ENCODE peak calls at places on chromosomes 6 and 20, in five cellular contexts. F, Y, O, X and J are unnamed samples. For H3K4me1, H3K27me3 and H3K36me3, the result is how much of the 10 kb centered on the place peaks cover.

GRCh38 chr20:2798095-2798805 is 2.2 kb downstream of the CPXM1 start:
- DNase-seq in F (no peak), Y (no peak), O (no peak), X (no peak), J (no peak)

GRCh38 chr6:5126214-5126613 is 41.1 kb downstream of the PPP1R3G start:
- DNase-seq in F (no peak), Y (no peak), O (no peak), X (no peak), J (no peak)

GRCh38 chr6:39377530-39377929 is 55.0 kb upstream of the KCNK16 start:
- DNase-seq in F (no peak), Y (peak), O (peak), X (peak), J (no peak)

GRCh38 chr6:13012977-13013680 is 296.6 kb downstream of the PHACTR1 start:
- DNase-seq in F (no peak), Y (peak), O (no peak), X (peak), J (peak)

GRCh38 chr6:161033667-161034066 is 42.1 kb downstream of the MAP3K4 start:
- DNase-seq in F (no peak), Y (no peak), O (no peak), X (no peak), J (no peak)

GRCh38 chr20:38346741-38347140 is 459 bp downstream of the LBP start:
- DNase-seq in F (no peak), Y (no peak), O (no peak), X (no peak), J (no peak)

GRCh38 chr20:25276533-25277050 is 28.7 kb downstream of the PYGB start:
- DNase-seq in F (no peak), Y (peak), O (peak), X (peak), J (peak)

GRCh38 chr20:47392721-47393073 is 36.2 kb upstream of the ZMYND8 start:
- DNase-seq in F (no peak), Y (no peak), O (no peak), X (no peak), J (no peak)

GRCh38 chr6:88843040-88843439 is 120.4 kb downstream of the RNGTT start:
- DNase-seq in F (no peak), Y (no peak), O (no peak), X (no peak), J (no peak)

GRCh38 chr6:48061630-48062029 is 49.4 kb downstream of the PTCHD4 start:
- DNase-seq in F (no peak), Y (no peak), O (no peak), X (no peak), J (no peak)

GRCh38 chr6:166307981-166308768 is at the start of gene PRR18:
- DNase-seq in F (peak), Y (no peak), O (no peak), X (no peak), J (no peak)

GRCh38 chr6:111423960-111424846 is 58.8 kb downstream of the REV3L start:
- DNase-seq in F (no peak), Y (no peak), O (no peak), X (no peak), J (no peak)

GRCh38 chr20:56440346-56441007 is 27.9 kb upstream of the RTF2 start:
- DNase-seq in F (peak), Y (no peak), O (no peak), X (no peak), J (no peak)

GRCh38 chr20:53708129-53708968 is 114.7 kb upstream of the ZNF217 start:
- DNase-seq in F (peak), Y (no peak), O (no peak), X (no peak), J (no peak)

GRCh38 chr20:50379049-50379990 is 130.9 kb upstream of the PTPN1 start:
- DNase-seq in F (no peak), Y (peak), O (peak), X (peak), J (peak)

GRCh38 chr6:156954781-156955180 is 177.6 kb downstream of the ARID1B start:
- DNase-seq in F (no peak), Y (no peak), O (no peak), X (no peak), J (no peak)

GRCh38 chr20:58393299-58393698 is 4.3 kb downstream of the VAPB start:
- DNase-seq in F (no peak), Y (no peak), O (no peak), X (no peak), J (no peak)

GRCh38 chr20:21615617-21616080 is 89.8 kb upstream of the PAX1 start:
- DNase-seq in F (peak), Y (peak), O (no peak), X (peak), J (peak)

GRCh38 chr6:141610741-141611140 is 522.0 kb upstream of the GJE1 start:
- DNase-seq in F (no peak), Y (no peak), O (no peak), X (no peak), J (peak)

GRCh38 chr6:1624848-1625341 is 15.2 kb downstream of the FOXC1 start:
- DNase-seq in F (no peak), Y (peak), O (peak), X (no peak), J (no peak)

GRCh38 chr6:31352497-31353368 is 4.2 kb downstream of the HLA-B start:
- DNase-seq in F (peak), Y (no peak), O (no peak), X (no peak), J (no peak)

GRCh38 chr6:106883808-106884262 is 90.7 kb downstream of the CD24 start:
- DNase-seq in F (no peak), Y (no peak), O (no peak), X (no peak), J (no peak)

GRCh38 chr6:46606318-46606717 is 46.3 kb downstream of the CYP39A1 start:
- DNase-seq in F (no peak), Y (no peak), O (no peak), X (no peak), J (no peak)

GRCh38 chr6:131898718-131899117 is 52.5 kb downstream of the CCN2 start:
- DNase-seq in F (no peak), Y (no peak), O (no peak), X (no peak), J (no peak)

DNA sequence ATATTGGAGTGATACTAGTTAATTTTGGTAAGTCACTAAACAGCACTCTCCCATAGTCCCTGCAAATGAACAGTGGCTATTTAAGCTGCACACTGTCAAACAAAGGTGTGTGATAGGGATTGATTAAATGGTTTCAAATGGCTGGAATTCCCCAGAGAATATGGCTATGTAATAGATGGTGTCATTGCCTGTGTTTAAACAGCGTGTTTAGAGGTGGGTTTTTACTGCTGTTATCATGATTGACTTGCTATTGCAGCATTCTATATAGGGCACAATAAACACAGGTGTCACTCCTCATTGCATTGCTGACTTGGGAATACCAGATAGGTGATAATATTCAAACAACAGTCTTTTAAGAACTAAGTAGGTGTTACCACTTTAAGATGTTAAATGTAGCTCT is 171.7 kb upstream of the MAN1A1 start:
- DNase-seq in F (no peak), Y (no peak), O (no peak), X (no peak), J (no peak)
- H3K4me1 ChIP-seq in F (under half), Y (under half), O (under half), X (under half), J (under half)

DNA sequence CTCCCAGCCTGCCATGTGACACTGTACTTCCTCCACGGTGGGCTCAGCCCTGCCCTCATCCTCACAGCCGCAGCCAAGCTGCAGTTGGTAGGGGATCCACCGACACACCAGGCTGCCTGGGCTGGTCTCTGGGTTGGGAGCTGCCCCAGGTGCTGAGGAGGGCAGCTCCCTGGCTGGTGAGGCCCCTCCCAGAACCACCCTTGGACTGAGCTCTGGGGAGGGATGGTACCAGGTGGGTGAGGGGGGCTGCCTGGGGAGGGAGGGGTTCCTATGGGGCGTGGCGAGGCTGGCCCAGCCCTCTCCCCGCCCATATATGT is 183 bp upstream of the TNFRSF6B start:
- DNase-seq in F (no peak), Y (no peak), O (no peak), X (no peak), J (peak)
- H3K27me3 ChIP-seq in F (under half), Y (under half), O (under half), X (under half), J (under half)

GRCh38 chr6:87222676-87223075 is 67.3 kb downstream of the ZNF292 start:
- DNase-seq in F (no peak), Y (no peak), O (no peak), X (no peak), J (no peak)

DNA sequence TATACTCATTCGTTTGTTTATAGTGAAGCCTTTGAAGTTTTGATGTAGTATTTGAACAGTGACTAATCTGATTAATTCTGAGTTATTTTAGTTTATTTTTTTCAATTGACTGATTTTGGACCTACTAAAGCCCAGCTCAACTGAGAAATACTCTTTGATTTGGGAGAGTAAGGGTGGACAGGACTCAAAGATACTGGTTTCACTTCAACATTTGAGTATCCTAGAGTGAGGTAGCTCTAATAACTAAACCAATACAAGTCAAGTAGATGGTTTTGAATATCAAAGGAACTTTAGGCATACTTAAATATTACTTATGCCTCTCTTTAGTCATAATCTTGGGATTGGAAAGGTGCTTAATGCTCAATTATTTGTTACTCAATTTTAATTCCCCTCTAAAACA is 65.6 kb downstream of the ZNF292 start:
- DNase-seq in F (no peak), Y (no peak), O (no peak), X (no peak), J (no peak)
- H3K36me3 ChIP-seq in F (under half), Y (half or more), O (under half), X (under half), J (half or more)

GRCh38 chr6:30152910-30153309 is 8.1 kb downstream of the TRIM10 start:
- DNase-seq in F (no peak), Y (no peak), O (no peak), X (no peak), J (no peak)
- H3K4me1 ChIP-seq in F (under half), Y (under half), O (under half), X (under half), J (under half)

DNA sequence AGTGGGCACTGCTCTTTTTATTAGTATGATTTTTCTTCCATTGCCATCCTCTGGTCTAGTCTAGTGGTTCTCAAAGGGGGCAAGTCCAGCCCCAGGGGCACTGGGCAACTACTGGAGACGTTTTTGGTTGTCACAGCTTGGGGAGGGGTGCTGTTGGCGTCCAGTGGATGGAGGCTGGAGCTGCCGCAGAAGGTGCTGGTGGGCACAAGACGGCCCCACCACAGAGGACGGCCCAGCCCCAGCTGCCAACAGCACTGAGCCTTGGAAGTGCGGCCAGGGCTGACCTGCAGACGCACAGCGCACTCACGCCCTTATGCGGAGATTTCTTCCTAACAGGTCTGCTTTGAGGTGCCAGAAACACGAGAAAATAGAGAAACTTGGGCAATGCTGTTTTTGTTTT is 40.3 kb downstream of the CDH4 start:
- DNase-seq in F (no peak), Y (no peak), O (no peak), X (no peak), J (no peak)
- H3K27me3 ChIP-seq in F (under half), Y (under half), O (under half), X (under half), J (under half)